ENCODE peak calls at places on chromosomes 3 and 15, in four cellular contexts. P is fibroblast of mammary gland, F is neural progenitor cell, Y is skeletal muscle cell. M is an unnamed sample.

GRCh38 chr3:170211668-170212067 is 10.6 kb upstream of the PRKCI start:
- DNase-seq in P (no peak), F (no peak), Y (no peak), M (no peak)

GRCh38 chr3:81279481-81280273 is 481.8 kb downstream of the GBE1 start:
- DNase-seq in P (no peak), F (no peak), Y (no peak), M (no peak)

GRCh38 chr3:151087648-151088047 is 2.2 kb downstream of the MED12L start:
- DNase-seq in P (no peak), F (no peak), Y (no peak), M (no peak)

GRCh38 chr15:62622775-62623174 is 419.8 kb upstream of the TPM1 start:
- DNase-seq in P (no peak), F (no peak), Y (no peak), M (no peak)

GRCh38 chr15:80804970-80805495 is 25.9 kb downstream of the CEMIP start:
- DNase-seq in P (no peak), F (no peak), Y (no peak), M (no peak)

GRCh38 chr3:197734667-197735318 is 1.9 kb downstream of the RUBCN start:
- DNase-seq in P (no peak), F (no peak), Y (no peak), M (no peak)

GRCh38 chr15:45648521-45649200 is 13.8 kb downstream of the SQOR start:
- DNase-seq in P (peak; percentile 76), F (no peak), Y (no peak), M (peak; percentile 32)

GRCh38 chr3:159018341-159018740 is 216.5 kb downstream of the MFSD1 start:
- DNase-seq in P (no peak), F (no peak), Y (no peak), M (no peak)

GRCh38 chr3:39127296-39127906 is 19.9 kb downstream of the TTC21A start:
- DNase-seq in P (no peak), F (no peak), Y (no peak), M (no peak)
- H3K4me3 ChIP-seq in P (no peak overlapping the region), F (no peak overlapping the region), Y (no peak overlapping the region), M (no peak overlapping the region)

DNA sequence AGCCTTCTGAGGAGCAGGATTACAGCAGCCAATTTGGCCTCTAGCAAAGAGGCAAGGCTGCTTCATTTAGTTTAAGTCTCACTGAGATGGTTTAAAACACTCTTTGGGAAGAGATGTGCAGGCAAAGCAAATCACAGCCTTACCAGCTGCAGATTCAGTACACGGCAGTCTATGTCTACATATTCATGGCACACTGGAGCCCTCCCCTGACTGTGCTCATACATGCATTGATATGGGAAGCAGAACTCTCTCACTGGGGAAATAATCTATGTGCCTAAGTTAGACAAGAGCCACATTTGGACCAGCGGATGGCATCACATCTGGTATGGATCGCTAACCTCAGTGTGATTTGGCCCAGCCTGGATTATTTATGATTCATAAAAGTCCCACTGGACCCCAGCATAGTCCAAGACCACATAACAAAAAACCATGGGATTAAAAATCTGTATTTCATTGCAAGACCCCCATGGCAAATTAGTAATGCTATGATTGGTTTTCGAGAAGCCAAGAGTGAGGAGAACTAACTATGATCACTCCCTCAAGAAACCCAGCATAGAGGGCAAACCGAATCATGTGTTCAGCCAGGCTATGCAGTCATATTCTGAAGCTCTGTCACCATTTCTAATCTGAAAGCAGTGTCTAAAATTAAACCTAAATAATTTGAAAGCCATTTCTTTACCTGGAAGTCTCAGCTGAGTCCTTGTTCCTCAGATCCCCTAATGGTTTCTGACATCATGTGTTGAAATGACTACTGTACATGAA is 1.3 kb downstream of the PRICKLE2 start:
- DNase-seq in P (peak; percentile 62), F (peak; percentile 19), Y (no peak), M (no peak)
- H3K4me3 ChIP-seq in P (no peak overlapping the region), F (peak overlapping the region; percentile 49), Y (peak overlapping the region; percentile 43), M (peak overlapping the region; percentile 37)

GRCh38 chr3:105062853-105063252 is 303.9 kb upstream of the ALCAM start:
- DNase-seq in P (no peak), F (no peak), Y (no peak), M (no peak)
- H3K4me3 ChIP-seq in P (no peak overlapping the region), F (no peak overlapping the region), Y (no peak overlapping the region), M (no peak overlapping the region)

GRCh38 chr15:51621917-51622268 is 678 bp downstream of the DMXL2 start:
- DNase-seq in P (peak; percentile 59), F (peak; percentile 67), Y (peak; percentile 20), M (peak; percentile 9)

GRCh38 chr15:51620647-51621046 is 1.9 kb downstream of the DMXL2 start:
- DNase-seq in P (no peak), F (no peak), Y (no peak), M (no peak)

GRCh38 chr15:51619331-51620033 is 3.1 kb downstream of the DMXL2 start:
- DNase-seq in P (no peak), F (no peak), Y (no peak), M (no peak)

GRCh38 chr15:51622269-51623180 is at the start of gene DMXL2:
- DNase-seq in P (peak; percentile 78), F (peak; percentile 95), Y (peak; percentile 77), M (peak; percentile 43)

DNA sequence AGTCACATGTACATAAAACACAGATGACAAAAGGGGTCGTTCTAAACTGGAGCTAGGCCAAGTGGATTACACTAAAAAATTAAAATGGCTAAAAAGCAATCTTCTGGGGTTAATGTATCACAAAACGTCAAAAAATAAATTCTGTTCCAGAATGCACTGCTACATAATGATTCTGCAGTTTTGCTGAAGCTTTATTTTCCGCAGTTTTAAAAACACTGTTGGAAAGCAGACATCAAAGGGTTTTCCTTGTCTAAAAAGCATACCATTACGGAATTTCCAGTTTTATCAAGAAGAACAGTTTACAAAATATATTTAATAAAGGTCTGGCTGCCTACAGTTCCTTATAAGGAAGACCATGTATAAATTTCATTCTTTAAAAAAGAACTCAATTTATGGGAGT is 1.4 kb downstream of the DMXL2 start:
- DNase-seq in P (no peak), F (no peak), Y (no peak), M (no peak)
- H3K4me3 ChIP-seq in P (peak overlapping the region; percentile 74), F (peak overlapping the region; percentile 96), Y (peak overlapping the region; percentile 93), M (peak overlapping the region; percentile 80)